ENCODE peak calls at places on chromosomes 13 and 19, in eight cellular contexts. H is activated T-helper 1 cell treated with anti-CD3 and anti-CD28 coated beads, Interleukin-2, amount 50 U/mL, for 16 hours; I is fibroblast of pulmonary artery; P is HCEC 1CT; S is CD4-positive, alpha-beta T cell; W is H7; E is transverse colon; Y is Kasumi-1. Q is an unnamed sample.
A peak's percentile ranks its signal among the peaks of the same experiment; 100 is the strongest.

GRCh38 chr13:100315522-100315921 is 226.6 kb downstream of the PCCA start:
- DNase-seq in H (no peak), I (no peak), P (no peak), S (no peak), W (no peak), E (no peak), Y (no peak), Q (no peak)

GRCh38 chr19:801030-801860 is 4.0 kb downstream of the PTBP1 start:
- DNase-seq in H (no peak), I (peak; percentile 66), P (no peak), S (no peak), W (peak; percentile 65), E (peak; percentile 60), Y (no peak), Q (peak; percentile 30)

GRCh38 chr19:46416077-46416709 is 2.8 kb upstream of the CCDC8 start:
- DNase-seq in H (no peak), I (peak; percentile 91), P (peak; percentile 51), S (no peak), W (peak; percentile 97), E (peak; percentile 67), Y (no peak), Q (peak; percentile 94)

GRCh38 chr13:25493930-25494707 is 122.3 kb downstream of the ATP8A2 start:
- DNase-seq in H (no peak), I (no peak), P (no peak), S (no peak), W (peak; percentile 42), E (no peak), Y (peak; percentile 0), Q (no peak)

GRCh38 chr19:34309368-34310138 is 55.2 kb downstream of the GARRE1 start:
- DNase-seq in H (no peak), I (no peak), P (no peak), S (no peak), W (no peak), E (no peak), Y (no peak), Q (no peak)

GRCh38 chr13:23695711-23696512 is 125.7 kb downstream of the TNFRSF19 start:
- DNase-seq in H (peak; percentile 23), I (no peak), P (no peak), S (peak; percentile 40), W (peak; percentile 66), E (no peak), Y (peak; percentile 2), Q (no peak)

GRCh38 chr19:48325265-48325910 is at the start of gene EMP3:
- DNase-seq in H (peak; percentile 70), I (peak; percentile 94), P (peak; percentile 91), S (peak; percentile 76), W (peak; percentile 93), E (peak; percentile 86), Y (peak; percentile 83), Q (peak; percentile 58)

GRCh38 chr13:97223711-97224461 is 1.8 kb downstream of the MBNL2 start:
- DNase-seq in H (no peak), I (peak; percentile 96), P (peak; percentile 89), S (peak; percentile 17), W (peak; percentile 24), E (peak; percentile 55), Y (peak; percentile 50), Q (peak; percentile 87)

Q was measured in ascending aorta.